ENCODE peak calls at places on chromosomes 11 and 22, in four cellular contexts. R is Daoy, Q is GM12865, L is neural progenitor cell. F is an unnamed sample.
A peak's percentile ranks its signal among the peaks of the same experiment; 100 is the strongest.

GRCh38 chr11:65429069-65429681 is 6.6 kb downstream of the NEAT1 start:
- DNase-seq in R (peak; percentile 52), Q (peak; percentile 66), L (peak; percentile 32), F (peak; percentile 59)

GRCh38 chr11:117851852-117852251 is 24.6 kb downstream of the FXYD6 start:
- DNase-seq in L (no peak), R (no peak), Q (no peak), F (no peak)

GRCh38 chr22:48089601-48090331 is 1327.3 kb downstream of the TBC1D22A start:
- DNase-seq in Q (no peak), R (peak; percentile 80), L (no peak), F (no peak)

GRCh38 chr11:114137838-114138237 is 78.3 kb downstream of the ZBTB16 start:
- DNase-seq in R (no peak), L (no peak), Q (no peak), F (no peak)

GRCh38 chr22:44182591-44183588 is 2.2 kb downstream of the PARVG start:
- DNase-seq in Q (peak; percentile 70), L (no peak), R (no peak), F (peak; percentile 62)

GRCh38 chr11:116807601-116808261 is 15.4 kb downstream of the APOA4 start:
- DNase-seq in L (no peak), R (no peak), Q (no peak), F (no peak)

GRCh38 chr11:69653406-69653960 is 12.5 kb downstream of the CCND1 start:
- DNase-seq in L (no peak), Q (no peak), R (no peak), F (no peak)

GRCh38 chr22:23220485-23221350 is 40.4 kb downstream of the BCR start:
- DNase-seq in Q (peak; percentile 67), L (no peak), R (peak; percentile 13), F (peak; percentile 41)

GRCh38 chr11:12005476-12005875 is 3.0 kb downstream of the DKK3 start:
- DNase-seq in Q (no peak), R (no peak), L (no peak), F (no peak)

GRCh38 chr11:124897681-124898680 is at the start of gene ROBO4:
- DNase-seq in R (peak; percentile 86), L (no peak), Q (no peak), F (no peak)

GRCh38 chr11:64250875-64251721 is at the start of gene PLCB3:
- DNase-seq in Q (peak; percentile 63), L (peak; percentile 83), R (peak; percentile 53), F (peak; percentile 71)

GRCh38 chr11:121039971-121040613 is 16.2 kb downstream of the TBCEL start:
- DNase-seq in Q (no peak), L (no peak), R (no peak), F (no peak)

GRCh38 chr22:46070215-46070721 is 80.1 kb upstream of the PPARA start:
- DNase-seq in Q (peak; percentile 59), L (peak; percentile 53), R (peak; percentile 78), F (peak; percentile 74)

GRCh38 chr11:57203882-57204281 is 22.1 kb downstream of the LRRC55 start:
- DNase-seq in R (no peak), Q (no peak), L (no peak), F (no peak)

GRCh38 chr11:26901162-26901561 is 92.8 kb upstream of the FIBIN start:
- DNase-seq in L (no peak), R (no peak), Q (no peak), F (no peak)

GRCh38 chr22:30232716-30233218 is 13.8 kb downstream of the LIF start:
- DNase-seq in Q (no peak), R (peak; percentile 59), L (no peak), F (no peak)

GRCh38 chr11:8359521-8359920 is 95.8 kb upstream of the LMO1 start:
- DNase-seq in Q (no peak), L (no peak), R (no peak), F (no peak)

GRCh38 chr22:29689872-29690213 is 30.0 kb upstream of the CABP7 start:
- DNase-seq in Q (peak; percentile 21), L (peak; percentile 84), R (no peak), F (peak; percentile 58)

GRCh38 chr11:12793506-12793905 is 119.3 kb downstream of the TEAD1 start:
- DNase-seq in Q (no peak), R (no peak), L (no peak), F (no peak)

GRCh38 chr11:76270387-76270786 is 64.1 kb upstream of the WNT11 start:
- DNase-seq in L (no peak), R (no peak), Q (no peak), F (no peak)

GRCh38 chr11:132054822-132055221 is 684.4 kb downstream of the NTM start:
- DNase-seq in L (no peak), Q (no peak), R (peak; percentile 93), F (no peak)

GRCh38 chr11:57368106-57368826 is 12.7 kb downstream of the PRG3 start:
- DNase-seq in R (peak; percentile 77), L (no peak), Q (no peak), F (no peak)

GRCh38 chr11:22130462-22131053 is 62.3 kb upstream of the ANO5 start:
- DNase-seq in Q (no peak), R (no peak), L (peak; percentile 25), F (no peak)

GRCh38 chr11:117218133-117218915 is 13.5 kb downstream of the PCSK7 start:
- DNase-seq in R (no peak), L (no peak), Q (no peak), F (peak; percentile 7)

GRCh38 chr22:22937894-22938480 is 50.4 kb downstream of the IGLL5 start:
- DNase-seq in R (no peak), L (no peak), Q (no peak), F (no peak)

GRCh38 chr22:40202225-40202944 is 24.7 kb downstream of the TNRC6B start:
- DNase-seq in L (no peak), Q (no peak), R (no peak), F (no peak)

GRCh38 chr11:67048515-67048914 is 8.1 kb upstream of the RHOD start:
- DNase-seq in R (no peak), L (no peak), Q (no peak), F (no peak)

GRCh38 chr11:44870615-44871176 is 80.0 kb downstream of the TP53I11 start:
- DNase-seq in R (no peak), L (no peak), Q (no peak), F (no peak)

GRCh38 chr11:101390539-101390938 is 193.3 kb downstream of the TRPC6 start:
- DNase-seq in R (no peak), Q (no peak), L (no peak), F (no peak)

F was measured in transverse colon.